ENCODE peak calls at places on chromosomes 4 and X, in nine cellular contexts. S is aorta, M is H9, C is stomach, U is heart left ventricle, T is tibial artery, G is cardiac muscle cell, I is neural progenitor cell, P is epithelial cell of prostate. K is an unnamed sample.

GRCh38 chrX:37420179-37420578 is 71.0 kb downstream of the PRRG1 start:
- DNase-seq in S (no peak), M (no peak), C (no peak), U (no peak), T (no peak), G (no peak), I (no peak), P (no peak), K (no peak)

GRCh38 chr4:180615746-180616145 is 1627.5 kb upstream of the TENM3 start:
- DNase-seq in S (no peak), M (no peak), C (no peak), U (no peak), T (no peak), G (no peak), I (peak; percentile 9), P (no peak), K (no peak)

GRCh38 chr4:84530871-84531270 is 31.8 kb upstream of the NKX6-1 start:
- DNase-seq in S (no peak), M (no peak), C (no peak), U (no peak), T (no peak), G (no peak), I (no peak), P (peak; percentile 14), K (no peak)

GRCh38 chrX:619812-620493 is 10.6 kb upstream of the SHOX start:
- DNase-seq in S (peak; percentile 11), M (peak; percentile 30), C (no peak), U (no peak), T (no peak), G (no peak), I (peak; percentile 56), P (no peak), K (no peak)

GRCh38 chr4:3862640-3863420 is 96.6 kb downstream of the ADRA2C start:
- DNase-seq in S (peak; percentile 66), M (peak; percentile 97), C (no peak), U (peak; percentile 75), T (no peak), G (no peak), I (peak; percentile 83), P (no peak), K (no peak)

GRCh38 chrX:34401411-34401810 is 255.7 kb downstream of the TMEM47 start:
- DNase-seq in S (no peak), M (no peak), C (no peak), U (no peak), T (no peak), G (no peak), I (no peak), P (no peak), K (no peak)

GRCh38 chr4:163638909-163639308 is 144.4 kb downstream of the TMA16 start:
- DNase-seq in S (no peak), M (no peak), C (no peak), U (no peak), T (no peak), G (no peak), I (no peak), P (no peak), K (no peak)

GRCh38 chrX:118164138-118164537 is 47.5 kb upstream of the KLHL13 start:
- DNase-seq in S (no peak), M (no peak), C (no peak), U (no peak), T (no peak), G (no peak), I (no peak), P (no peak), K (no peak)

GRCh38 chr4:88378691-88379559 is at the start of gene HERC6:
- DNase-seq in S (peak; percentile 88), M (peak; percentile 87), C (peak; percentile 81), U (peak; percentile 81), T (peak; percentile 65), G (peak; percentile 78), I (peak; percentile 72), P (peak; percentile 72), K (peak; percentile 11)
- H3K27ac ChIP-seq in S (peak within 1 kb of the TSS; percentile 1), M (peak within 1 kb of the TSS; percentile 79), C (peak within 1 kb of the TSS; percentile 97), U (peak within 1 kb of the TSS; percentile 93), T (peak within 1 kb of the TSS; percentile 85), G (no peak within 1 kb of the TSS), I (no peak within 1 kb of the TSS), P (peak within 1 kb of the TSS; percentile 56), K (peak within 1 kb of the TSS; percentile 75)

DNA sequence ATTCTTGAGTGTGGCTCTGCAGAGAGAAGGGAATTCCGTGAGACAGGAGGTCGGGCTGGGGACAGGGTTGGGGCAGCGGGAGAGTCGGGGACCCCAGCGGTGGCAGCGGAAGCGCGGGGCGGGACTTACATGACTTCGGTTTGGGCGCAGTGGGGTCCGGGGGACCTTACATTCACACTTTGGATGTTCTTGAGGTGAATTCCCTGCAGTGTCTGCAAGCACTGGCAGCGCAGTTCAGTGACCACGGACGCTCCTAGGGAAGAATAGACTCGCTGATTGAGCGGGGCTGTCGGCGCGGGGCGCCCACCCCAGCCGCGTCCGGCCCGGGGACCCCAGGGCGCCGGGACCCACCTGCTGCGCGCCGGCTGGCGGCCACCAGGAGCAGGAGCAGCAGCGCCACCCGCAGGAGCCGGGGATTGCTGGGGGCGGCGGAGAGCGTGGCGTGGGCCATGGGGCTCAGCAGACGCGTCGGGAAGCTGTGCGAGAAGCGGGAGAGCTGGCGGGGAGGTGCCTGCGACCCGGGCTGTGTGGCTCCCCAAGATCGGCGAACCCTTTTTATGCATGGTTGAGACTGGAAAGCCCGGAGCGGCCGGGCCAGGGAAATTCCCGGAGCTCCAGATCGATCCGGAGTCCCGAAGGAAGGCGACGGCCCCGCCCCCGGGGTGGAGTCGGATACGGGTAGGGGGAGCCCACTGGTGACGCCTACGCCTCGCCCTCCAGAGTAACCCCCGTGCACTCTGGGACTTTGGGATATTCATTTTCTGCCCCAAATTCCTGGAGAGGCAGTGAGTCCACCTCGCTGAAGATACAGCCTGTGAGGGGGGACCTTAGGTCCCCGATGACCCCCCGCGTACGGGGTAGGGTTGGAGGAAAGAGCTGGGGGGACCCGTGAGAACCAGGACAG is at the start of gene CXCL3:
- DNase-seq in S (peak; percentile 91), M (peak; percentile 76), C (peak; percentile 81), U (peak; percentile 79), T (peak; percentile 72), G (peak; percentile 73), I (peak; percentile 84), P (no peak), K (no peak)
- H3K27ac ChIP-seq in S (no peak within 1 kb of the TSS), M (no peak within 1 kb of the TSS), C (peak within 1 kb of the TSS; percentile 84), U (peak within 1 kb of the TSS; percentile 83), T (peak within 1 kb of the TSS; percentile 59), G (no peak within 1 kb of the TSS), I (no peak within 1 kb of the TSS), P (peak within 1 kb of the TSS; percentile 83), K (peak within 1 kb of the TSS; percentile 83)

GRCh38 chr4:85606505-85606904 is 131.6 kb downstream of the ARHGAP24 start:
- DNase-seq in S (no peak), M (no peak), C (no peak), U (no peak), T (no peak), G (no peak), I (no peak), P (no peak), K (no peak)

GRCh38 chr4:85598936-85599335 is 124.0 kb downstream of the ARHGAP24 start:
- DNase-seq in S (no peak), M (no peak), C (no peak), U (no peak), T (no peak), G (peak; percentile 3), I (peak; percentile 39), P (no peak), K (no peak)

GRCh38 chr4:85600501-85600900 is 125.6 kb downstream of the ARHGAP24 start:
- DNase-seq in S (no peak), M (no peak), C (no peak), U (no peak), T (no peak), G (no peak), I (no peak), P (no peak), K (no peak)

GRCh38 chr4:85607624-85608023 is 132.7 kb downstream of the ARHGAP24 start:
- DNase-seq in S (no peak), M (no peak), C (peak; percentile 33), U (no peak), T (no peak), G (no peak), I (no peak), P (no peak), K (no peak)

DNA sequence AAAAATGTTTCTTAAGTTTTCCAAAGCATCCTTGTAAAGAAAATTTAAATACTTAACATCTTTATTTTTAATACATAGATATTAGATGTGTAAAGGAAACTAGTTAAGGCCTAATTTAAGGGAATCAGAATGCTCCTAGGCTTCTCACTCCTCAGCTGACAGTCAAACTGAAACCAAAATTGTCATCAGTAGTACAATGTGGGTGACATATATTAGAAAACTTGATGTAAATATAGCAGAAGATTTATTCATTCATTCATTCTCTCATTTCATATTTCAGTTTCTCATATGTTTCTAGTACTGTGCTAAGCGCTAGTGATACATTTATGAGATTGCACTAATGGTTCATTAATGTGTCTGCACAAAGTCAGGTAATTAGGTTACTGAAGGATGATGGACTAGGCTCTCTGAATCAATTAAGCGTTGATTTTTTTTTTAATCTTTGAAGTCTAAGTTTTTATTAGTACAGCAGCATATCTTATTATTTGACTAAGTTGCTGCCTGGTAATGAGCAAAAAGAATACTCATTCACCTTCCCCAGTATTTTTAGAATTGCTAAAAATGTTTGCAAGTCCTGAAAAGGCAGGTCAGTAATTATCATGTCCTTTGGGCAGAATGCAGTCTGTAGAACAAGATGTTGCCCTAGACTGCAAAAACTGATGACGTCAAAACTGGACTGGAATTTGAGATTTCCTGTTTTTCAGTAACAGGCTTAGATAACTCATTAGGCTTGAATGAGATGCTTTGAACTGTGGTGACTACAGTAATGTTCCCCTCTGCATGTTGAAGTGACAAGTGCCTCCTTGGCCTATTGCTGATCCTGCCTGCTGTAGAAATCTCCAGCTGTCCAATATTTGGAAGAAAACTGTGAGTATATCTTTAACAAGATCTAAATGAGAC is 128.7 kb downstream of the ARHGAP24 start:
- DNase-seq in S (no peak), M (no peak), C (no peak), U (no peak), T (no peak), G (no peak), I (no peak), P (no peak), K (no peak)
- H3K27ac ChIP-seq in S (no peak overlapping the region), M (no peak overlapping the region), C (no peak overlapping the region), U (no peak overlapping the region), T (no peak overlapping the region), G (no peak overlapping the region), I (no peak overlapping the region), P (no peak overlapping the region), K (no peak overlapping the region)

GRCh38 chr4:168634276-168634802 is 137.5 kb downstream of the PALLD start:
- DNase-seq in S (no peak), M (no peak), C (no peak), U (no peak), T (no peak), G (no peak), I (peak; percentile 45), P (no peak), K (no peak)

GRCh38 chr4:168637872-168638756 is 141.3 kb downstream of the PALLD start:
- DNase-seq in S (no peak), M (no peak), C (no peak), U (no peak), T (no peak), G (no peak), I (no peak), P (no peak), K (no peak)

GRCh38 chr4:168633474-168633873 is 136.6 kb downstream of the PALLD start:
- DNase-seq in S (no peak), M (no peak), C (no peak), U (no peak), T (no peak), G (no peak), I (no peak), P (no peak), K (no peak)

GRCh38 chr4:168636040-168636439 is 139.2 kb downstream of the PALLD start:
- DNase-seq in S (no peak), M (no peak), C (no peak), U (no peak), T (no peak), G (no peak), I (no peak), P (no peak), K (no peak)

DNA sequence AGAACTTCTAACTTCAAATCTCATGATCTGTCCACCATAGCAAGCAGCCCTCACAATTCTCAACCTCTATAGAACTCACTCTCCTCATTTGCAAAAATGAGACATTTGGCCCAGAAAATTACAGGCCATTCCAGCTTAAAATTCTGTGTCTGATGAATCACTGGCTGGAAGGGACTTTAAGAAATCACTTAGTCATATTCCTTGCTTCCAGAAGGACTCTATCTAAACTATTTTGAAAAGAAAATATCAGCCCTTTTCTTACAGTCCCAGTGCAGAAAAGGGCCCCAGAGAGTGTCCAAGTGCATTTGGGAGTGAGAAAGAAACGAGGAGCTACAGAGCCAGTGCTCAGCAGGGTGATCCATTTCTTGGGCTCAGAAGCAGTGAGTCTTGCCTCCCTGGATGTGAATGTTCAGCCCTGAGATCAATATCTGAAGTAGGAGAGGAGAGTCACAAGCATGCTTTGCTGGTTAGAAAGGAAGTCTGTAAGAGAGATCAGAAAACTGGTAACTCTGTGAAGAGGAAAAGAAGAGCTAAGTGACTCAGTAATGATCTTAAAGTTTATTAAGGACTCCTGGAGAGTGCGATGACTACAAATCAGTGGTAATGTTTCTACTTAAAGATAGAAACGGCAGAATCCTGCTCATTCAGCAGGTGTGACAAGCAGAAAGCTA is 139.8 kb downstream of the PALLD start:
- DNase-seq in S (no peak), M (no peak), C (no peak), U (no peak), T (no peak), G (no peak), I (no peak), P (no peak), K (no peak)
- H3K27ac ChIP-seq in S (peak overlapping the region; percentile 93), M (no peak overlapping the region), C (peak overlapping the region; percentile 75), U (peak overlapping the region; percentile 76), T (peak overlapping the region; percentile 76), G (peak overlapping the region; percentile 32), I (no peak overlapping the region), P (peak overlapping the region; percentile 62), K (peak overlapping the region; percentile 13)

K was measured in keratinocyte.